ENCODE peak calls at places on chromosome 1, in seven cellular contexts. F is pulmonary artery endothelial cell; O is fibroblast of pulmonary artery; E is endothelial cell; G is activated CD4-positive, alpha-beta T cell treated with anti-CD3 and anti-CD28 coated beads, Interleukin-2, amount 10 ng/mL, durations not matched to agents 7 days and 5 days; T is left cardiac atrium; D is hypothalamus. H is an unnamed sample.

GRCh38 chr1:199854681-199855321 is 172.7 kb upstream of the NR5A2 start:
- DNase-seq in F (no peak), O (no peak), E (no peak), G (no peak), T (no peak), D (no peak), H (no peak)

GRCh38 chr1:208298593-208299233 is 54.5 kb upstream of the PLXNA2 start:
- DNase-seq in F (no peak), O (no peak), E (no peak), G (no peak), T (peak; percentile 46), D (no peak), H (no peak)

GRCh38 chr1:178953034-178953433 is 72.7 kb upstream of the FAM20B start:
- DNase-seq in F (no peak), O (no peak), E (no peak), G (no peak), T (no peak), D (no peak), H (no peak)

GRCh38 chr1:181064030-181064594 is 24.4 kb upstream of the IER5 start:
- DNase-seq in F (no peak), O (no peak), E (no peak), G (no peak), T (no peak), D (no peak), H (no peak)

GRCh38 chr1:207002731-207003146 is 29.8 kb downstream of the C1orf116 start:
- DNase-seq in F (no peak), O (no peak), E (no peak), G (no peak), T (no peak), D (no peak), H (no peak)

GRCh38 chr1:179476484-179476883 is 99.3 kb downstream of the NPHS2 start:
- DNase-seq in F (no peak), O (peak; percentile 2), E (no peak), G (no peak), T (no peak), D (no peak), H (no peak)

GRCh38 chr1:46547481-46548383 is 3.7 kb downstream of the KNCN start:
- DNase-seq in F (no peak), O (peak; percentile 70), E (no peak), G (no peak), T (peak; percentile 16), D (no peak), H (no peak)

GRCh38 chr1:58773406-58773840 is 10.4 kb downstream of the JUN start:
- DNase-seq in F (peak; percentile 86), O (peak; percentile 91), E (peak; percentile 20), G (peak; percentile 26), T (peak; percentile 77), D (no peak), H (peak; percentile 19)

GRCh38 chr1:152878042-152878441 is at the start of gene SMCP:
- DNase-seq in F (no peak), O (no peak), E (peak; percentile 46), G (peak; percentile 10), T (no peak), D (no peak), H (peak; percentile 49)